ENCODE peak calls at places on chromosomes 6 and 20, in six cellular contexts. V is upper lobe of right lung, D is fibroblast of lung, Y is tibial artery, R is cardiac muscle cell, Z is esophagus muscularis mucosa. P is an unnamed sample.

GRCh38 chr6:10529231-10529801 is 8.2 kb downstream of the GCNT2 start:
- DNase-seq in V (no peak), D (no peak), Y (no peak), R (no peak), Z (no peak), P (no peak)

GRCh38 chr20:45020236-45020886 is 54.0 kb downstream of the STK4 start:
- DNase-seq in V (no peak), D (peak; percentile 52), Y (no peak), R (peak; percentile 54), Z (no peak), P (no peak)

GRCh38 chr6:166494757-166495486 is 91.6 kb downstream of the RAMACL start:
- DNase-seq in V (no peak), D (no peak), Y (peak; percentile 34), R (no peak), Z (no peak), P (peak; percentile 64)

GRCh38 chr6:170179925-170180324 is 111.0 kb downstream of the DLL1 start:
- DNase-seq in V (no peak), D (no peak), Y (no peak), R (no peak), Z (peak; percentile 78), P (no peak)

GRCh38 chr6:131053546-131054240 is 9.4 kb downstream of the EPB41L2 start:
- DNase-seq in V (no peak), D (no peak), Y (no peak), R (no peak), Z (no peak), P (no peak)

GRCh38 chr6:142013875-142014495 is 118.7 kb upstream of the GJE1 start:
- DNase-seq in V (no peak), D (no peak), Y (no peak), R (no peak), Z (no peak), P (no peak)

GRCh38 chr6:63742060-63742459 is 106.5 kb downstream of the PHF3 start:
- DNase-seq in V (no peak), D (no peak), Y (no peak), R (no peak), Z (no peak), P (no peak)

GRCh38 chr6:100078509-100078908 is 84.5 kb upstream of the MCHR2 start:
- DNase-seq in V (no peak), D (peak; percentile 6), Y (no peak), R (peak; percentile 41), Z (no peak), P (no peak)

GRCh38 chr20:50681359-50682064 is 9.8 kb downstream of the RIPOR3 start:
- DNase-seq in V (no peak), D (no peak), Y (no peak), R (no peak), Z (no peak), P (no peak)

GRCh38 chr6:2630362-2630761 is 120.4 kb downstream of the MYLK4 start:
- DNase-seq in V (no peak), D (peak; percentile 98), Y (peak; percentile 92), R (peak; percentile 93), Z (no peak), P (no peak)

GRCh38 chr6:125307964-125308615 is 6.3 kb upstream of the HDDC2 start:
- DNase-seq in V (no peak), D (no peak), Y (no peak), R (no peak), Z (no peak), P (no peak)

GRCh38 chr6:109718991-109719390 is 27.9 kb downstream of the FIG4 start:
- DNase-seq in V (no peak), D (peak; percentile 17), Y (no peak), R (peak; percentile 17), Z (no peak), P (no peak)

GRCh38 chr6:20312581-20312980 is 89.1 kb upstream of the E2F3 start:
- DNase-seq in V (no peak), D (no peak), Y (no peak), R (no peak), Z (no peak), P (no peak)

GRCh38 chr20:22248052-22248667 is 336.2 kb downstream of the FOXA2 start:
- DNase-seq in V (no peak), D (no peak), Y (no peak), R (peak; percentile 0), Z (no peak), P (no peak)

GRCh38 chr6:35926509-35927215 is 5.8 kb upstream of the SRPK1 start:
- DNase-seq in V (no peak), D (no peak), Y (no peak), R (no peak), Z (no peak), P (no peak)

GRCh38 chr20:9439806-9440205 is 74.6 kb upstream of the LAMP5 start:
- DNase-seq in V (no peak), D (no peak), Y (no peak), R (no peak), Z (no peak), P (no peak)

GRCh38 chr6:117128052-117128451 is 137.3 kb upstream of the VGLL2 start:
- DNase-seq in V (no peak), D (no peak), Y (no peak), R (no peak), Z (no peak), P (no peak)

GRCh38 chr6:121770943-121771342 is 335.5 kb downstream of the GJA1 start:
- DNase-seq in V (no peak), D (no peak), Y (no peak), R (no peak), Z (no peak), P (no peak)

GRCh38 chr6:20840675-20841074 is 306.4 kb downstream of the CDKAL1 start:
- DNase-seq in V (no peak), D (peak; percentile 66), Y (no peak), R (peak; percentile 69), Z (no peak), P (no peak)

GRCh38 chr6:8108031-8108660 is 5.8 kb upstream of the EEF1E1 start:
- DNase-seq in V (no peak), D (peak; percentile 95), Y (no peak), R (peak; percentile 80), Z (peak; percentile 62), P (no peak)

DNA sequence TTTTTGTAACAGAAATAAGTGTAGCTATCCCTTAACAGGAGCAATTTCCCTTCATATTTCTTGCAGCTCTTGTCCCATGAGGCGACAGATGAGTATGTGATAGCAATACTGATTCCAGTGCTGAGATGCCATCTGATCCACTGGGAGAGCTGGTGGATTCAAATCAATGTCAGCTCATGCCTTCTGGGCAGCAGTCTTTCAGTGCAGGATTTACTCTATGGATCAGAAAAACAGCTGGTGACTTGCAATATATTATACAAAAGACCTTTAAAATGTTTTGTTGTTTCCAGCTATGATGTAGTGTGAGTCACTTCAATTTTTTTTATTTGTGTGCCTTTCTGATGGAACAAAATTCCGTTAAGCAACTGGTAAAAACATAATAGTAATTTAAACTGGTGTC is 259.9 kb upstream of the SASH1 start:
- DNase-seq in V (no peak), D (peak; percentile 5), Y (no peak), R (no peak), Z (no peak), P (no peak)
- H3K27me3 ChIP-seq in V (no peaks in the 10 kb centered on the region), D (no peaks in the 10 kb centered on the region), Y (no peaks in the 10 kb centered on the region), R (no peaks in the 10 kb centered on the region), Z (no peaks in the 10 kb centered on the region), P (no peaks in the 10 kb centered on the region)

DNA sequence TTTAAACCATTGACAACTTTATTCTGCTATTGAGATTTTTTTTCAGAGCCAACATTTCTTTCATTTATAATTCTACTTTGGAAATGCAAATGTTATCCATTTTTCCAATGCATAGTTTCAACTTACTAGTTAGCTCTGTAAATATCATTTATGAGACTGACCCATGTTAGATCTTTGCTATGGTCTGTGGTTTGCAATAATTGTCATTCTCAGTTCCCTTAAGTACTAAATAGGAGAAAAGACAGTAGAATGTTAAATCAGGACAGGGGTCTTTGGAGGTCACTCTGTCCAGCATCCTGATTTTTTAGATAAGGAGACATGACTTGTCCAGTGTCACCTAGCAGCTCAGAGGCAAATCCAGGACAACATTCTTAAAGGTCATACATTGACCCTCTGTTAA is 522.2 kb upstream of the FLRT3 start:
- DNase-seq in V (no peak), D (no peak), Y (no peak), R (no peak), Z (no peak), P (no peak)
- H3K27me3 ChIP-seq in V (no peaks in the 10 kb centered on the region), D (no peaks in the 10 kb centered on the region), Y (no peaks in the 10 kb centered on the region), R (no peaks in the 10 kb centered on the region), Z (no peaks in the 10 kb centered on the region), P (no peaks in the 10 kb centered on the region)

DNA sequence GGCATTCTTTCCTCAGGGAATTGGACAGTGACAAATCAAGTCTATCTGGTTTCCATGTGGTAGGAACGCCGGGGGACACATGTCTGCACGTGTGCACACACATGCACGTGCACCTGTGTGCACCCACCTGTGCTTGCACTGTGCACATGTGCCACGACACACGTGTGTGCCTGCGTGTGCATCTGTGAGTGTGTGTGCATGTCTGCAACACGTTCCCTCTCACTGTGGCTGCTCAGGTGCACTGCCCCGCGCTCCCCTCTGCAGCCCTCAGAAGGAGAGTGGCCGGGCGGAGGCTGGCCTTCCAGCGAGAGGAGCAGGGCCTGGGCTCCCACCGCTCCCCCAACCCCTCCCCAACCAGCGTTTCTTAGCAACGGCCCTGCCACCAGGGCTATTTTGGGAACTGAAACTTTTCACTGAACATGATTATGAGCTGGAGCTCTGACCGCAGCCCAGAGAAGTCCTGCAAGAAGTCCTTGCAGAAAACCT is 147.8 kb downstream of the PHACTR3 start:
- DNase-seq in V (no peak), D (no peak), Y (no peak), R (no peak), Z (no peak), P (no peak)
- H3K27me3 ChIP-seq in V (peaks cover 46% of the 10 kb centered on the region), D (no peaks in the 10 kb centered on the region), Y (no peaks in the 10 kb centered on the region), R (no peaks in the 10 kb centered on the region), Z (no peaks in the 10 kb centered on the region), P (no peaks in the 10 kb centered on the region)

GRCh38 chr20:58855506-58856314 is 3.2 kb downstream of the GNAS start:
- DNase-seq in V (no peak), D (no peak), Y (no peak), R (no peak), Z (no peak), P (no peak)

GRCh38 chr20:58853976-58854637 is 1.6 kb downstream of the GNAS start:
- DNase-seq in V (no peak), D (no peak), Y (no peak), R (no peak), Z (no peak), P (no peak)

GRCh38 chr20:58852559-58853271 is at the start of gene GNAS:
- DNase-seq in V (peak; percentile 84), D (peak; percentile 66), Y (no peak), R (peak; percentile 70), Z (no peak), P (peak; percentile 22)

GRCh38 chr20:58853466-58853865 is 950 bp downstream of the GNAS start:
- DNase-seq in V (no peak), D (no peak), Y (no peak), R (no peak), Z (no peak), P (no peak)

DNA sequence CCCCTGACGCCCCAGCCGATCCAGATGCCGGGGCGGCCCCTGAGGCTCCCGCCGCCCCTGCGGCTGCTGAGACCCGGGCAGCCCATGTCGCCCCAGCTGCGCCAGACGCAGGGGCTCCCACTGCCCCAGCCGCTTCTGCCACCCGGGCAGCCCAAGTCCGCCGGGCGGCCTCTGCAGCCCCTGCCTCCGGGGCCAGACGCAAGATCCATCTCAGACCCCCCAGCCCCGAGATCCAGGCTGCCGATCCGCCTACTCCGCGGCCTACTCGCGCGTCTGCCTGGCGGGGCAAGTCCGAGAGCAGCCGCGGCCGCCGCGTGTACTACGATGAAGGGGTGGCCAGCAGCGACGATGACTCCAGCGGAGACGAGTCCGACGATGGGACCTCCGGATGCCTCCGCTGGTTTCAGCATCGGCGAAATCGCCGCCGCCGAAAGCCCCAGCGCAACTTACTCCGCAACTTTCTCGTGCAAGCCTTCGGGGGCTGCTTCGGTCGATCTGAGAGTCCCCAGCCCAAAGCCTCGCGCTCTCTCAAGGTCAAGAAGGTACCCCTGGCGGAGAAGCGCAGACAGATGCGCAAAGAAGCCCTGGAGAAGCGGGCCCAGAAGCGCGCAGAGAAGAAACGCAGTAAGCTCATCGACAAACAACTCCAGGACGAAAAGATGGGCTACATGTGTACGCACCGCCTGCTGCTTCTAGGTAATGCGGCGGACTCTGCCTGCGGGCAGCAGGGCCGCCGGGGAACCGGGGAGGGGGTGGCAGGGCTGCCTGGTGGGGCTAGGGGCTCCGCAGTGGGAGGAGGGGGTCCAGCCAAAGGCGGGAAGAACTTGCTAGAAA is 2.3 kb downstream of the GNAS start:
- DNase-seq in V (no peak), D (no peak), Y (no peak), R (no peak), Z (no peak), P (no peak)
- H3K27me3 ChIP-seq in V (peaks cover 88% of the 10 kb centered on the region), D (peaks cover 40% of the 10 kb centered on the region), Y (no peaks in the 10 kb centered on the region), R (peaks cover 79% of the 10 kb centered on the region), Z (peaks cover 32% of the 10 kb centered on the region), P (peaks cover 59% of the 10 kb centered on the region)